ENCODE peak calls at places on chromosomes 7 and 10, in nine cellular contexts. One of them, this sample, is unnamed.

GRCh38 chr10:51357170-51357569 is 282.9 kb downstream of the PRKG1 start:
- DNase-seq in GM03348: no peak
- DNase-seq in fibroblast of pulmonary artery: no peak
- DNase-seq in T-helper 9 cell: no peak
- DNase-seq in neural progenitor cell: no peak
- DNase-seq in stimulated activated CD4-positive, alpha-beta T cell treated with anti-CD3 and anti-CD28 coated beads, Interleukin-1b, Interleukin-23, amount 100 ng/mL, for 48 hours: no peak
- DNase-seq in activated T-helper 1 cell treated with anti-CD3 and anti-CD28 coated beads, Interleukin-2, amount 50 U/mL, for 16 hours: no peak
- DNase-seq in A549: no peak
- DNase-seq in nephron progenitor cell: no peak
- DNase-seq in this sample: no peak

GRCh38 chr10:22631646-22632278 is 82.6 kb downstream of the PIP4K2A start:
- DNase-seq in GM03348: no peak
- DNase-seq in fibroblast of pulmonary artery: peak; percentile 95
- DNase-seq in T-helper 9 cell: no peak
- DNase-seq in neural progenitor cell: no peak
- DNase-seq in stimulated activated CD4-positive, alpha-beta T cell treated with anti-CD3 and anti-CD28 coated beads, Interleukin-1b, Interleukin-23, amount 100 ng/mL, for 48 hours: no peak
- DNase-seq in activated T-helper 1 cell treated with anti-CD3 and anti-CD28 coated beads, Interleukin-2, amount 50 U/mL, for 16 hours: no peak
- DNase-seq in A549: no peak
- DNase-seq in nephron progenitor cell: no peak
- DNase-seq in this sample: no peak

GRCh38 chr7:27071622-27072390 is 24.0 kb downstream of the HOXA1 start:
- DNase-seq in GM03348: no peak
- DNase-seq in fibroblast of pulmonary artery: no peak
- DNase-seq in T-helper 9 cell: no peak
- DNase-seq in neural progenitor cell: no peak
- DNase-seq in stimulated activated CD4-positive, alpha-beta T cell treated with anti-CD3 and anti-CD28 coated beads, Interleukin-1b, Interleukin-23, amount 100 ng/mL, for 48 hours: no peak
- DNase-seq in activated T-helper 1 cell treated with anti-CD3 and anti-CD28 coated beads, Interleukin-2, amount 50 U/mL, for 16 hours: no peak
- DNase-seq in A549: no peak
- DNase-seq in nephron progenitor cell: no peak
- DNase-seq in this sample: no peak

GRCh38 chr10:102358717-102359382 is 36.7 kb upstream of the NFKB2 start:
- DNase-seq in GM03348: no peak
- DNase-seq in fibroblast of pulmonary artery: no peak
- DNase-seq in T-helper 9 cell: no peak
- DNase-seq in neural progenitor cell: no peak
- DNase-seq in stimulated activated CD4-positive, alpha-beta T cell treated with anti-CD3 and anti-CD28 coated beads, Interleukin-1b, Interleukin-23, amount 100 ng/mL, for 48 hours: no peak
- DNase-seq in activated T-helper 1 cell treated with anti-CD3 and anti-CD28 coated beads, Interleukin-2, amount 50 U/mL, for 16 hours: no peak
- DNase-seq in A549: no peak
- DNase-seq in nephron progenitor cell: no peak
- DNase-seq in this sample: no peak

GRCh38 chr10:49057481-49057880 is 57.8 kb downstream of the VSTM4 start:
- DNase-seq in GM03348: no peak
- DNase-seq in fibroblast of pulmonary artery: no peak
- DNase-seq in T-helper 9 cell: no peak
- DNase-seq in neural progenitor cell: no peak
- DNase-seq in stimulated activated CD4-positive, alpha-beta T cell treated with anti-CD3 and anti-CD28 coated beads, Interleukin-1b, Interleukin-23, amount 100 ng/mL, for 48 hours: no peak
- DNase-seq in activated T-helper 1 cell treated with anti-CD3 and anti-CD28 coated beads, Interleukin-2, amount 50 U/mL, for 16 hours: no peak
- DNase-seq in A549: no peak
- DNase-seq in nephron progenitor cell: no peak
- DNase-seq in this sample: no peak

GRCh38 chr10:124703778-124704427 is 40.3 kb downstream of the FAM53B start:
- DNase-seq in GM03348: peak; percentile 54
- DNase-seq in fibroblast of pulmonary artery: peak; percentile 35
- DNase-seq in T-helper 9 cell: no peak
- DNase-seq in neural progenitor cell: no peak
- DNase-seq in stimulated activated CD4-positive, alpha-beta T cell treated with anti-CD3 and anti-CD28 coated beads, Interleukin-1b, Interleukin-23, amount 100 ng/mL, for 48 hours: no peak
- DNase-seq in activated T-helper 1 cell treated with anti-CD3 and anti-CD28 coated beads, Interleukin-2, amount 50 U/mL, for 16 hours: no peak
- DNase-seq in A549: no peak
- DNase-seq in nephron progenitor cell: no peak
- DNase-seq in this sample: no peak

GRCh38 chr7:119197872-119198527 is 973.5 kb downstream of the ANKRD7 start:
- DNase-seq in GM03348: peak; percentile 24
- DNase-seq in fibroblast of pulmonary artery: peak; percentile 39
- DNase-seq in T-helper 9 cell: no peak
- DNase-seq in neural progenitor cell: peak; percentile 83
- DNase-seq in stimulated activated CD4-positive, alpha-beta T cell treated with anti-CD3 and anti-CD28 coated beads, Interleukin-1b, Interleukin-23, amount 100 ng/mL, for 48 hours: no peak
- DNase-seq in activated T-helper 1 cell treated with anti-CD3 and anti-CD28 coated beads, Interleukin-2, amount 50 U/mL, for 16 hours: no peak
- DNase-seq in A549: peak; percentile 1
- DNase-seq in nephron progenitor cell: peak; percentile 44
- DNase-seq in this sample: peak; percentile 50

GRCh38 chr7:112422842-112423496 is 27.3 kb upstream of the IFRD1 start:
- DNase-seq in GM03348: peak; percentile 89
- DNase-seq in fibroblast of pulmonary artery: peak; percentile 96
- DNase-seq in T-helper 9 cell: no peak
- DNase-seq in neural progenitor cell: peak; percentile 65
- DNase-seq in stimulated activated CD4-positive, alpha-beta T cell treated with anti-CD3 and anti-CD28 coated beads, Interleukin-1b, Interleukin-23, amount 100 ng/mL, for 48 hours: peak; percentile 21
- DNase-seq in activated T-helper 1 cell treated with anti-CD3 and anti-CD28 coated beads, Interleukin-2, amount 50 U/mL, for 16 hours: no peak
- DNase-seq in A549: peak; percentile 59
- DNase-seq in nephron progenitor cell: peak; percentile 16
- DNase-seq in this sample: peak; percentile 87

GRCh38 chr7:30708983-30709382 is 26.7 kb upstream of the CRHR2 start:
- DNase-seq in GM03348: no peak
- DNase-seq in fibroblast of pulmonary artery: peak; percentile 29
- DNase-seq in T-helper 9 cell: no peak
- DNase-seq in neural progenitor cell: no peak
- DNase-seq in stimulated activated CD4-positive, alpha-beta T cell treated with anti-CD3 and anti-CD28 coated beads, Interleukin-1b, Interleukin-23, amount 100 ng/mL, for 48 hours: no peak
- DNase-seq in activated T-helper 1 cell treated with anti-CD3 and anti-CD28 coated beads, Interleukin-2, amount 50 U/mL, for 16 hours: no peak
- DNase-seq in A549: no peak
- DNase-seq in nephron progenitor cell: no peak
- DNase-seq in this sample: no peak

GRCh38 chr7:129144095-129144833 is at the start of gene TSPAN33:
- DNase-seq in GM03348: peak; percentile 96
- DNase-seq in fibroblast of pulmonary artery: peak; percentile 54
- DNase-seq in T-helper 9 cell: peak; percentile 53
- DNase-seq in neural progenitor cell: peak; percentile 95
- DNase-seq in stimulated activated CD4-positive, alpha-beta T cell treated with anti-CD3 and anti-CD28 coated beads, Interleukin-1b, Interleukin-23, amount 100 ng/mL, for 48 hours: peak; percentile 63
- DNase-seq in activated T-helper 1 cell treated with anti-CD3 and anti-CD28 coated beads, Interleukin-2, amount 50 U/mL, for 16 hours: peak; percentile 31
- DNase-seq in A549: peak; percentile 98
- DNase-seq in nephron progenitor cell: peak; percentile 88
- DNase-seq in this sample: peak; percentile 68

GRCh38 chr7:94087664-94088352 is 83.7 kb upstream of the BET1 start:
- DNase-seq in GM03348: peak; percentile 79
- DNase-seq in fibroblast of pulmonary artery: peak; percentile 91
- DNase-seq in T-helper 9 cell: peak; percentile 6
- DNase-seq in neural progenitor cell: peak; percentile 72
- DNase-seq in stimulated activated CD4-positive, alpha-beta T cell treated with anti-CD3 and anti-CD28 coated beads, Interleukin-1b, Interleukin-23, amount 100 ng/mL, for 48 hours: peak; percentile 39
- DNase-seq in activated T-helper 1 cell treated with anti-CD3 and anti-CD28 coated beads, Interleukin-2, amount 50 U/mL, for 16 hours: no peak
- DNase-seq in A549: peak; percentile 81
- DNase-seq in nephron progenitor cell: peak; percentile 38
- DNase-seq in this sample: peak; percentile 88

GRCh38 chr7:141477866-141478265 is 73.3 kb upstream of the AGK start:
- DNase-seq in GM03348: no peak
- DNase-seq in fibroblast of pulmonary artery: no peak
- DNase-seq in T-helper 9 cell: no peak
- DNase-seq in neural progenitor cell: no peak
- DNase-seq in stimulated activated CD4-positive, alpha-beta T cell treated with anti-CD3 and anti-CD28 coated beads, Interleukin-1b, Interleukin-23, amount 100 ng/mL, for 48 hours: no peak
- DNase-seq in activated T-helper 1 cell treated with anti-CD3 and anti-CD28 coated beads, Interleukin-2, amount 50 U/mL, for 16 hours: no peak
- DNase-seq in A549: no peak
- DNase-seq in nephron progenitor cell: no peak
- DNase-seq in this sample: no peak

GRCh38 chr10:78774614-78774998 is 294.2 kb upstream of the ZMIZ1 start:
- DNase-seq in GM03348: no peak
- DNase-seq in fibroblast of pulmonary artery: no peak
- DNase-seq in T-helper 9 cell: no peak
- DNase-seq in neural progenitor cell: no peak
- DNase-seq in stimulated activated CD4-positive, alpha-beta T cell treated with anti-CD3 and anti-CD28 coated beads, Interleukin-1b, Interleukin-23, amount 100 ng/mL, for 48 hours: no peak
- DNase-seq in activated T-helper 1 cell treated with anti-CD3 and anti-CD28 coated beads, Interleukin-2, amount 50 U/mL, for 16 hours: no peak
- DNase-seq in A549: no peak
- DNase-seq in nephron progenitor cell: no peak
- DNase-seq in this sample: no peak

GRCh38 chr10:132960071-132960472 is 17.7 kb upstream of the CFAP46 start:
- DNase-seq in GM03348: no peak
- DNase-seq in fibroblast of pulmonary artery: no peak
- DNase-seq in T-helper 9 cell: no peak
- DNase-seq in neural progenitor cell: no peak
- DNase-seq in stimulated activated CD4-positive, alpha-beta T cell treated with anti-CD3 and anti-CD28 coated beads, Interleukin-1b, Interleukin-23, amount 100 ng/mL, for 48 hours: no peak
- DNase-seq in activated T-helper 1 cell treated with anti-CD3 and anti-CD28 coated beads, Interleukin-2, amount 50 U/mL, for 16 hours: no peak
- DNase-seq in A549: no peak
- DNase-seq in nephron progenitor cell: no peak
- DNase-seq in this sample: no peak

GRCh38 chr10:95406651-95407280 is 116.0 kb upstream of the PDLIM1 start:
- DNase-seq in GM03348: no peak
- DNase-seq in fibroblast of pulmonary artery: peak; percentile 8
- DNase-seq in T-helper 9 cell: no peak
- DNase-seq in neural progenitor cell: no peak
- DNase-seq in stimulated activated CD4-positive, alpha-beta T cell treated with anti-CD3 and anti-CD28 coated beads, Interleukin-1b, Interleukin-23, amount 100 ng/mL, for 48 hours: no peak
- DNase-seq in activated T-helper 1 cell treated with anti-CD3 and anti-CD28 coated beads, Interleukin-2, amount 50 U/mL, for 16 hours: no peak
- DNase-seq in A549: no peak
- DNase-seq in nephron progenitor cell: no peak
- DNase-seq in this sample: no peak

GRCh38 chr7:97851725-97852124 is 20.5 kb downstream of the ASNS start:
- DNase-seq in GM03348: peak; percentile 26
- DNase-seq in fibroblast of pulmonary artery: peak; percentile 21
- DNase-seq in T-helper 9 cell: no peak
- DNase-seq in neural progenitor cell: no peak
- DNase-seq in stimulated activated CD4-positive, alpha-beta T cell treated with anti-CD3 and anti-CD28 coated beads, Interleukin-1b, Interleukin-23, amount 100 ng/mL, for 48 hours: no peak
- DNase-seq in activated T-helper 1 cell treated with anti-CD3 and anti-CD28 coated beads, Interleukin-2, amount 50 U/mL, for 16 hours: no peak
- DNase-seq in A549: no peak
- DNase-seq in nephron progenitor cell: no peak
- DNase-seq in this sample: no peak

GRCh38 chr7:129952164-129952652 is 552 bp downstream of the UBE2H start:
- DNase-seq in GM03348: peak; percentile 70
- DNase-seq in fibroblast of pulmonary artery: no peak
- DNase-seq in T-helper 9 cell: peak; percentile 11
- DNase-seq in neural progenitor cell: peak; percentile 56
- DNase-seq in stimulated activated CD4-positive, alpha-beta T cell treated with anti-CD3 and anti-CD28 coated beads, Interleukin-1b, Interleukin-23, amount 100 ng/mL, for 48 hours: peak; percentile 22
- DNase-seq in activated T-helper 1 cell treated with anti-CD3 and anti-CD28 coated beads, Interleukin-2, amount 50 U/mL, for 16 hours: no peak
- DNase-seq in A549: no peak
- DNase-seq in nephron progenitor cell: no peak
- DNase-seq in this sample: peak; percentile 41

GRCh38 chr7:28132959-28133745 is 47.4 kb downstream of the JAZF1 start:
- DNase-seq in GM03348: no peak
- DNase-seq in fibroblast of pulmonary artery: no peak
- DNase-seq in T-helper 9 cell: no peak
- DNase-seq in neural progenitor cell: no peak
- DNase-seq in stimulated activated CD4-positive, alpha-beta T cell treated with anti-CD3 and anti-CD28 coated beads, Interleukin-1b, Interleukin-23, amount 100 ng/mL, for 48 hours: no peak
- DNase-seq in activated T-helper 1 cell treated with anti-CD3 and anti-CD28 coated beads, Interleukin-2, amount 50 U/mL, for 16 hours: no peak
- DNase-seq in A549: no peak
- DNase-seq in nephron progenitor cell: no peak
- DNase-seq in this sample: no peak

GRCh38 chr10:133272301-133272963 is 4.2 kb downstream of the ADAM8 start:
- DNase-seq in GM03348: no peak
- DNase-seq in fibroblast of pulmonary artery: no peak
- DNase-seq in T-helper 9 cell: no peak
- DNase-seq in neural progenitor cell: no peak
- DNase-seq in stimulated activated CD4-positive, alpha-beta T cell treated with anti-CD3 and anti-CD28 coated beads, Interleukin-1b, Interleukin-23, amount 100 ng/mL, for 48 hours: no peak
- DNase-seq in activated T-helper 1 cell treated with anti-CD3 and anti-CD28 coated beads, Interleukin-2, amount 50 U/mL, for 16 hours: no peak
- DNase-seq in A549: no peak
- DNase-seq in nephron progenitor cell: no peak
- DNase-seq in this sample: no peak

GRCh38 chr10:120314426-120314825 is 142.6 kb upstream of the PLPP4 start:
- DNase-seq in GM03348: no peak
- DNase-seq in fibroblast of pulmonary artery: no peak
- DNase-seq in T-helper 9 cell: no peak
- DNase-seq in neural progenitor cell: no peak
- DNase-seq in stimulated activated CD4-positive, alpha-beta T cell treated with anti-CD3 and anti-CD28 coated beads, Interleukin-1b, Interleukin-23, amount 100 ng/mL, for 48 hours: no peak
- DNase-seq in activated T-helper 1 cell treated with anti-CD3 and anti-CD28 coated beads, Interleukin-2, amount 50 U/mL, for 16 hours: no peak
- DNase-seq in A549: no peak
- DNase-seq in nephron progenitor cell: no peak
- DNase-seq in this sample: no peak

GRCh38 chr10:60291354-60291930 is 98.2 kb downstream of the ANK3 start:
- DNase-seq in GM03348: no peak
- DNase-seq in fibroblast of pulmonary artery: peak; percentile 79
- DNase-seq in T-helper 9 cell: no peak
- DNase-seq in neural progenitor cell: no peak
- DNase-seq in stimulated activated CD4-positive, alpha-beta T cell treated with anti-CD3 and anti-CD28 coated beads, Interleukin-1b, Interleukin-23, amount 100 ng/mL, for 48 hours: no peak
- DNase-seq in activated T-helper 1 cell treated with anti-CD3 and anti-CD28 coated beads, Interleukin-2, amount 50 U/mL, for 16 hours: no peak
- DNase-seq in A549: no peak
- DNase-seq in nephron progenitor cell: no peak
- DNase-seq in this sample: no peak

GRCh38 chr10:79269443-79269842 is 77.8 kb upstream of the PPIF start:
- DNase-seq in GM03348: no peak
- DNase-seq in fibroblast of pulmonary artery: no peak
- DNase-seq in T-helper 9 cell: no peak
- DNase-seq in neural progenitor cell: peak; percentile 15
- DNase-seq in stimulated activated CD4-positive, alpha-beta T cell treated with anti-CD3 and anti-CD28 coated beads, Interleukin-1b, Interleukin-23, amount 100 ng/mL, for 48 hours: no peak
- DNase-seq in activated T-helper 1 cell treated with anti-CD3 and anti-CD28 coated beads, Interleukin-2, amount 50 U/mL, for 16 hours: no peak
- DNase-seq in A549: no peak
- DNase-seq in nephron progenitor cell: no peak
- DNase-seq in this sample: no peak

GRCh38 chr7:127683776-127684681 is 32.0 kb downstream of the SND1 start:
- DNase-seq in GM03348: peak; percentile 13
- DNase-seq in fibroblast of pulmonary artery: peak; percentile 28
- DNase-seq in T-helper 9 cell: no peak
- DNase-seq in neural progenitor cell: no peak
- DNase-seq in stimulated activated CD4-positive, alpha-beta T cell treated with anti-CD3 and anti-CD28 coated beads, Interleukin-1b, Interleukin-23, amount 100 ng/mL, for 48 hours: no peak
- DNase-seq in activated T-helper 1 cell treated with anti-CD3 and anti-CD28 coated beads, Interleukin-2, amount 50 U/mL, for 16 hours: no peak
- DNase-seq in A549: no peak
- DNase-seq in nephron progenitor cell: no peak
- DNase-seq in this sample: no peak